ENCODE peak calls at places on chromosomes 1 and 21, in five cellular contexts. P, Z, Y, B and A are unnamed samples.

GRCh38 chr1:204127597-204128242 is 24.1 kb downstream of the ETNK2 start:
- DNase-seq in B (no peak), Y (peak), Z (peak), P (peak), A (no peak)

GRCh38 chr1:162535501-162535900 is 26.0 kb upstream of the UAP1 start:
- DNase-seq in Y (no peak), Z (no peak), B (no peak), P (no peak), A (no peak)

GRCh38 chr1:19648689-19649088 is 4.6 kb downstream of the NBL1 start:
- DNase-seq in Z (no peak), Y (peak), B (no peak), P (peak), A (no peak)

GRCh38 chr1:218874313-218874712 is 299.4 kb upstream of the LYPLAL1 start:
- DNase-seq in Z (peak), B (no peak), Y (no peak), P (no peak), A (no peak)

GRCh38 chr1:178536844-178537371 is 24.0 kb downstream of the TEX35 start:
- DNase-seq in Z (no peak), Y (peak), B (no peak), P (peak), A (no peak)

GRCh38 chr1:1167416-1168155 is 6.1 kb upstream of the TTLL10 start:
- DNase-seq in Y (no peak), Z (no peak), P (peak), B (no peak), A (no peak)

GRCh38 chr1:226428348-226429050 is 20.6 kb upstream of the PARP1 start:
- DNase-seq in B (no peak), Z (no peak), P (no peak), Y (no peak), A (no peak)

GRCh38 chr1:210901981-210902770 is 231.8 kb downstream of the KCNH1 start:
- DNase-seq in B (no peak), Z (no peak), P (no peak), Y (no peak), A (no peak)

GRCh38 chr1:198772626-198773025 is 133.8 kb downstream of the PTPRC start:
- DNase-seq in B (no peak), Z (no peak), P (no peak), Y (no peak), A (no peak)

GRCh38 chr1:75671708-75672107 is 52.8 kb upstream of the ACADM start:
- DNase-seq in P (no peak), B (no peak), Y (no peak), Z (no peak), A (no peak)

GRCh38 chr1:159071970-159072582 is 4.5 kb downstream of the AIM2 start:
- DNase-seq in Y (no peak), P (no peak), Z (peak), B (no peak), A (no peak)

GRCh38 chr21:46229133-46229922 is 754 bp upstream of the LSS start:
- DNase-seq in Z (no peak), B (no peak), P (no peak), Y (no peak), A (peak)

GRCh38 chr1:236654957-236655356 is 31.3 kb upstream of the ACTN2 start:
- DNase-seq in Y (no peak), P (no peak), B (no peak), Z (peak), A (no peak)

GRCh38 chr1:182602945-182603645 is 1.1 kb downstream of the RGS16 start:
- DNase-seq in Y (no peak), Z (no peak), B (no peak), P (no peak), A (no peak)

GRCh38 chr1:172746091-172746949 is 87.4 kb downstream of the FASLG start:
- DNase-seq in Y (no peak), Z (no peak), B (no peak), P (no peak), A (no peak)

GRCh38 chr1:9892563-9893528 is 17.2 kb downstream of the CTNNBIP1 start:
- DNase-seq in P (peak), Y (no peak), B (no peak), Z (no peak), A (no peak)

GRCh38 chr1:101170506-101171050 is 66.2 kb upstream of the S1PR1 start:
- DNase-seq in B (no peak), Y (no peak), Z (no peak), P (no peak), A (no peak)

GRCh38 chr1:198809247-198809646 is 170.4 kb downstream of the PTPRC start:
- DNase-seq in P (no peak), Y (no peak), Z (no peak), B (no peak), A (no peak)

GRCh38 chr1:157132602-157133167 is 5.5 kb downstream of the ETV3 start:
- DNase-seq in Z (no peak), B (no peak), P (no peak), Y (no peak), A (no peak)

GRCh38 chr1:30662291-30662840 is 61.0 kb downstream of the MATN1 start:
- DNase-seq in P (no peak), Z (no peak), B (no peak), Y (no peak), A (no peak)

GRCh38 chr1:26530898-26531598 is 1.5 kb downstream of the RPS6KA1 start:
- DNase-seq in B (no peak), Y (peak), P (peak), Z (peak), A (no peak)

GRCh38 chr21:32256873-32257620 is 21.8 kb downstream of the MIS18A start:
- DNase-seq in B (no peak), Y (peak), P (peak), Z (peak), A (no peak)

GRCh38 chr1:87706779-87707228 is 378.1 kb downstream of the LMO4 start:
- DNase-seq in Y (no peak), P (no peak), Z (no peak), B (no peak), A (no peak)

GRCh38 chr1:117171900-117172501 is 38.7 kb downstream of the VTCN1 start:
- DNase-seq in B (no peak), P (no peak), Z (no peak), Y (peak), A (no peak)

GRCh38 chr1:54227836-54228435 is 28.0 kb downstream of the MRPL37 start:
- DNase-seq in P (no peak), B (no peak), Y (no peak), Z (peak), A (no peak)
- TF ChIP-seq CTCF in P (no peak), B (no peak), Y (no peak), Z (peak), A (peak)

DNA sequence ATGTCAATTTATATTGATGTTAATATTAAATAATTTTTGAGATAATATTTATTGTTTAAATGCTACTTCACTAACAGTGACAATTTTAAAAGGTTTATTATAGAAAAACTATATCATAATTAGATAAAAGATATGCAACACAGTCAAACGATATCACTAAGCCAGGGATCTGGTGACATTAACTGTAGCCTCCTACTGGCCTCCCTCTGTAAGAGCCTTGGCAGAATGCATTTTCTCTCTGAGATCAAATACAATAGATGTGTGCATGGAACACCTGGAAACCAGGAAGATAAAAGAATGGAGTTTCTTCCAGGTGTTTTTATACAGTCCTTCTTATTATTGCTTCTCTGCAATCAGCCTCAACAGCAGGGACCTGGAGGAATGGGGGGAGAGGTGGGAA is 1762.1 kb downstream of the BRINP3 start:
- DNase-seq in B (no peak), P (no peak), Y (no peak), Z (peak), A (no peak)
- TF ChIP-seq CTCF in B (no peak), P (no peak), Y (no peak), Z (peak), A (peak)

DNA sequence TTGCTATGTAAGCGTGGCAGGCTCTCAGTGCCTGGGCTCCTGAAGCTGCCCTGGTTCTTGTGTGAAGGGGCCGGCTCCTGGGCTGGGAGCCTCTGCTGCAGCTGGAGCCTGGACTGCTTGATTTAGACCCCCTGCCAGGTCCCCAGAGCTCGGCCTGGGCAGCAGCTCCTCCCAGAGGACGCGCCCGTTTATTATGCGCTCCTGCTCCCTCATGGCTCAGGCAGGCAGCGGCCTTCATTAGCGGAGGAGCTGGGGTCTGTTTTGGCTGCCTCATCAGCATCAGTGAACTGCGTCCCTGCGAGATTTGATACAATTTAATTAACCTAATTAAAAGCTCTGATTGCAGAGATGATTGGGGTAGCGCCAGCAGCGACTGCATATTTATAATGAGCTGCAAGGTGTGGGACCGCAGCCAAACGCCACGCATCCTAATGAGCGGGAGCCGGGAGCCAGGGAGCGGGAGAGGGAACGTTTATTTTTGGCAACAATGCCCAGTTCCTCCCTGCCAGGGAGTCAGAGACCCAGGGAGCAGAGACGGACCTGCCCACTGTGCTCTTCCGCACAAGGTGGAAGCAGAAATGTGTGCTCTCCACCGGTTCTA is 16.6 kb downstream of the UTP11 start:
- DNase-seq in Y (peak), Z (peak), P (no peak), B (no peak), A (no peak)
- TF ChIP-seq CTCF in Y (no peak), Z (peak), P (no peak), B (no peak), A (no peak)

DNA sequence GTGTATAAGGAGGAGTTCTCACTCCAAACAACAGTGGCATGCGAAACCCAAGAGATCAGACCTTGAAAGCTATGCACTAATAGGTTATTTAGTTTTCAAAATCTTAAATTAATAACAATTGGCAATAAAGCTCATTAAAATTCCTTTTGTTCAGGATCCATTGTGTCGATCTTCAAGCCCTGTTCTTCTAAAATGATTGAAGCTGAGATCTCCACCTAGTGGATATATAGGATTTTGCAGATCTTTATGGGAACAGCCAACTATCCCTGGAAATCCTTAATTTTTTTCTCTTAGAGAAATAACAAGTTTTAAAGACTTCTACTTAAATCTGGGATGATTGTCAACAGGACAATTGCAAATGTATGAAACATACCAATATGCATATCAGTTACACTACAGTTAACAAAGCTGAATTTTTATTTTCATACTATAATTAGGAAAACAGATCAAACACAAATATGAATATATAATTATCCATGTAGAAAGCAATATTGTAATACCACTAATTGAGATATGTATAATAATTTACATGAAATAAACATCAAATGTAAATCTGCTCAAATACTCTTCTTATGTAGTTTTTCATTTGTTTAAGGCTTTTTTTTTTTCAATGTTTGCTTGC is 43.3 kb downstream of the LRRC53 start:
- DNase-seq in B (no peak), P (no peak), Y (no peak), Z (peak), A (no peak)
- TF ChIP-seq CTCF in B (no peak), P (peak), Y (peak), Z (peak), A (peak)

DNA sequence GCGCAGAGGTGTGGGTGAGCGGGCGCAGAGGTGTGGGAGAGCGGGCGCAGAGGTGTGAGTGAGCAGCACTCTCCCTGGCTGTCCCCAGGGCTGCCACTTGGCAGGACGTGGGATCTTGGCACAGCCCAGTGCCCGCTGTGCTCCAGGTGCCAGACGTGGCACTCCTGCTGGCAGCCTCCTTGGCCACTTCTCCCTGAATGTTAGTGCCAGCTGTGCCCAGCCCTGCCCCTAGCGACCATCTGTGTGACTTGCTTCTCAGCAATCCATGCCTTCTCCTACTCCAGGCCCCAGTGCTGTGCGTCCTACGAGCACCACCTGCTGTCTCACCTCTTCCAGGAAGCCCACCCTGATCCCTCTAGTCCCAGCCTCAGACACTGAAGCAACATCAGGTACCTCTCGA is 30.5 kb downstream of the KRTAP10-1 start:
- DNase-seq in B (no peak), Y (peak), P (peak), Z (no peak), A (no peak)
- TF ChIP-seq CTCF in B (no peak), Y (no peak), P (peak), Z (no peak), A (no peak)